ENCODE peak calls at places on chromosome 19, in seven cellular contexts. H is ELR; L is stimulated activated CD4-positive, alpha-beta T cell treated with anti-CD3 and anti-CD28 coated beads, Interleukin-12 subunit alpha, Interleukin-12 subunit beta, amount 100 ng/mL, for 24 hours; M is nephron progenitor cell; J is retinal pigment epithelial cell; Q is ovary; S is foreskin fibroblast. B is an unnamed sample.

GRCh38 chr19:45657520-45658163 is 10.4 kb upstream of the GIPR start:
- DNase-seq in M (no peak), J (no peak), H (no peak), Q (no peak), L (no peak), S (no peak), B (peak)

GRCh38 chr19:12782424-12783225 is 7.3 kb upstream of the HOOK2 start:
- DNase-seq in L (peak), S (peak), Q (peak), M (peak), H (peak), J (no peak), B (peak)

GRCh38 chr19:44582581-44583265 is 30.6 kb upstream of the IGSF23 start:
- DNase-seq in H (peak), J (no peak), Q (no peak), S (no peak), M (peak), L (peak), B (peak)

GRCh38 chr19:54616057-54616456 is 14.2 kb upstream of the LILRB1 start:
- DNase-seq in Q (no peak), H (no peak), J (no peak), L (no peak), S (no peak), M (no peak), B (no peak)

GRCh38 chr19:45311640-45312039 is 11.0 kb downstream of the CKM start:
- DNase-seq in S (peak), J (no peak), L (no peak), M (no peak), H (no peak), Q (no peak), B (peak)

GRCh38 chr19:48674921-48675824 is 2.4 kb upstream of the NTN5 start:
- DNase-seq in H (peak), L (peak), M (peak), J (no peak), S (peak), Q (peak), B (peak)

GRCh38 chr19:5281588-5281987 is 59.0 kb downstream of the PTPRS start:
- DNase-seq in H (no peak), M (no peak), Q (peak), S (peak), L (no peak), J (no peak), B (no peak)

GRCh38 chr19:52200044-52200443 is 10.2 kb downstream of the PPP2R1A start:
- DNase-seq in L (no peak), M (no peak), S (peak), Q (no peak), J (no peak), H (peak), B (no peak)

GRCh38 chr19:44903602-44904425 is 1.8 kb upstream of the APOE start:
- DNase-seq in J (no peak), M (peak), Q (peak), L (peak), H (peak), S (peak), B (peak)

GRCh38 chr19:3983542-3983914 is 1.7 kb downstream of the EEF2 start:
- DNase-seq in J (no peak), S (no peak), H (no peak), L (no peak), Q (peak), M (no peak), B (no peak)